ENCODE peak calls at places on chromosomes 13 and 19, in five cellular contexts. U is CD4-positive, CD25-positive, alpha-beta regulatory T cell; J is ovary; M is iPS DF 6.9; L is lower lobe of right lung. Q is an unnamed sample.

GRCh38 chr13:80297094-80297493 is 43.8 kb downstream of the SPRY2 start:
- DNase-seq in U (no peak), J (no peak), M (peak), L (no peak), Q (no peak)

GRCh38 chr19:48481846-48482639 is 12.9 kb downstream of the CYTH2 start:
- DNase-seq in U (no peak), J (no peak), M (no peak), L (no peak), Q (no peak)

GRCh38 chr19:29680447-29680846 is 15.2 kb downstream of the PLEKHF1 start:
- DNase-seq in U (peak), J (no peak), M (no peak), L (peak), Q (no peak)

GRCh38 chr19:53183146-53183545 is 10.0 kb downstream of the ZNF665 start:
- DNase-seq in U (no peak), J (no peak), M (no peak), L (no peak), Q (no peak)

GRCh38 chr19:17245535-17245984 is at the start of gene NR2F6:
- DNase-seq in U (no peak), J (peak), M (no peak), L (no peak), Q (no peak)

GRCh38 chr13:66994097-66994496 is 236.0 kb downstream of the PCDH9 start:
- DNase-seq in U (peak), J (no peak), M (peak), L (peak), Q (peak)

GRCh38 chr13:106568225-106569003 is 477 bp upstream of the ARGLU1 start:
- DNase-seq in U (no peak), J (no peak), M (peak), L (no peak), Q (no peak)

GRCh38 chr19:42246869-42247630 is 4.6 kb upstream of the GSK3A start:
- DNase-seq in U (no peak), J (no peak), M (no peak), L (no peak), Q (no peak)

GRCh38 chr19:29581398-29581797 is 24.7 kb upstream of the POP4 start:
- DNase-seq in U (no peak), J (no peak), M (no peak), L (no peak), Q (no peak)

GRCh38 chr13:34103854-34104253 is 285.9 kb downstream of the RFC3 start:
- DNase-seq in U (no peak), J (no peak), M (no peak), L (no peak), Q (no peak)

GRCh38 chr13:26011996-26012688 is 39.7 kb downstream of the SHISA2 start:
- DNase-seq in U (peak), J (no peak), M (no peak), L (no peak), Q (no peak)

GRCh38 chr13:36088001-36088400 is 43.2 kb downstream of the DCLK1 start:
- DNase-seq in U (no peak), J (no peak), M (no peak), L (no peak), Q (no peak)

GRCh38 chr13:111645598-111646463 is 325.4 kb downstream of the TEX29 start:
- DNase-seq in U (no peak), J (no peak), M (no peak), L (no peak), Q (no peak)

GRCh38 chr13:88246239-88246638 is 575.1 kb downstream of the SLITRK5 start:
- DNase-seq in U (no peak), J (no peak), M (no peak), L (no peak), Q (no peak)

GRCh38 chr19:610071-610800 is 20.6 kb downstream of the HCN2 start:
- DNase-seq in U (peak), J (no peak), M (no peak), L (no peak), Q (no peak)

GRCh38 chr19:610801-611505 is 21.3 kb downstream of the HCN2 start:
- DNase-seq in U (peak), J (peak), M (no peak), L (no peak), Q (no peak)

GRCh38 chr19:607301-608154 is 17.8 kb downstream of the HCN2 start:
- DNase-seq in U (no peak), J (no peak), M (no peak), L (no peak), Q (no peak)

GRCh38 chr19:608155-609000 is 18.7 kb downstream of the HCN2 start:
- DNase-seq in U (no peak), J (no peak), M (no peak), L (no peak), Q (no peak)

DNA sequence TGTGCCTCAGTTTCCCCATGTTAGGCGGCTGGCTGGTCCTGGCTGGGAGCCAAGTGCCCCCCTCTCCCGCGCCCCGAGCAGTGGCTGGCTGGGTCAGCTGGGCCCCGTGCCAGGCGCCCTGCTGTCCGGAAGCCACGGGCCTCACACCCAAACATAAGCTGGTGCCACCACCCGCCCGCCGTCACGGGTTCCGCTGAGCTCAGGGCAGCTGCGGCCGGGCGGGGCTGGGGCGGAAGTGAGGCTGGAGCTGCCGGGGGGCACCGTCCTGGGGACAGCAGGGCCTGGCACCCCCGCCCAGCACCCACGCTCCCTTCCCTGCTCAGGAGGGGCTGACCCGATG is 19.3 kb downstream of the HCN2 start:
- DNase-seq in U (no peak), J (no peak), M (no peak), L (peak), Q (no peak)
- H3K27ac ChIP-seq in U (no peak), J (no peak), M (no peak), L (peak), Q (no peak)

GRCh38 chr19:44777715-44778347 is at the start of gene CBLC:
- DNase-seq in U (no peak), J (no peak), M (no peak), L (peak), Q (no peak)

GRCh38 chr19:44775676-44776240 is 1.9 kb upstream of the CBLC start:
- DNase-seq in U (no peak), J (no peak), M (no peak), L (no peak), Q (no peak)

GRCh38 chr19:44776402-44777096 is 1.1 kb upstream of the CBLC start:
- DNase-seq in U (no peak), J (no peak), M (no peak), L (peak), Q (no peak)

GRCh38 chr19:44772969-44773368 is 4.7 kb upstream of the CBLC start:
- DNase-seq in U (no peak), J (no peak), M (no peak), L (no peak), Q (no peak)

GRCh38 chr19:44774614-44775013 is 3.1 kb upstream of the CBLC start:
- DNase-seq in U (no peak), J (no peak), M (no peak), L (no peak), Q (no peak)
- H3K27ac ChIP-seq in U (no peak), J (no peak), M (no peak), L (no peak), Q (no peak)

DNA sequence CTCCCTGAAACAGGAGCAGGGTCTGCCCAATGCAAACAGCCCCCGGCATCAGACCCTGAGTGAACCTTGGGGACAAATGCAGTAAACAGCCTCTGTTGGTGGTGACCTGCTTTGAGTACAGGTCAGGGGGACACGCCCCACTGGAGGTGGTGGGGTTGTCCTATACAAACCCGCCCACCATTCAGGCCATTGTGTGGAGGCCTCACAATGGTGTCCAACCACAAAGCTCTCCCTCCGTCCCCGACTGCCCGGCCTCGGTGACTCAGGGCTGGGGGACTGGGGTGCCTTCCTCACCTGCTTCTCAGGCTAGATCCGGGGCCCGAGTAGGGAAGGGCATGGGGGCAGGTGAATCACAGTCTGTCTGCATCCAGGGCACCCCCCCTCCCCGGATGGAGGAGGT is 1.5 kb downstream of the MUC16 start:
- DNase-seq in U (no peak), J (no peak), M (no peak), L (no peak), Q (no peak)
- H3K27ac ChIP-seq in U (no peak), J (no peak), M (no peak), L (no peak), Q (no peak)

GRCh38 chr13:30766234-30766633 is 30.9 kb downstream of the ALOX5AP start:
- DNase-seq in U (no peak), J (no peak), M (no peak), L (no peak), Q (no peak)
- H3K27ac ChIP-seq in U (no peak), J (no peak), M (no peak), L (no peak), Q (no peak)

DNA sequence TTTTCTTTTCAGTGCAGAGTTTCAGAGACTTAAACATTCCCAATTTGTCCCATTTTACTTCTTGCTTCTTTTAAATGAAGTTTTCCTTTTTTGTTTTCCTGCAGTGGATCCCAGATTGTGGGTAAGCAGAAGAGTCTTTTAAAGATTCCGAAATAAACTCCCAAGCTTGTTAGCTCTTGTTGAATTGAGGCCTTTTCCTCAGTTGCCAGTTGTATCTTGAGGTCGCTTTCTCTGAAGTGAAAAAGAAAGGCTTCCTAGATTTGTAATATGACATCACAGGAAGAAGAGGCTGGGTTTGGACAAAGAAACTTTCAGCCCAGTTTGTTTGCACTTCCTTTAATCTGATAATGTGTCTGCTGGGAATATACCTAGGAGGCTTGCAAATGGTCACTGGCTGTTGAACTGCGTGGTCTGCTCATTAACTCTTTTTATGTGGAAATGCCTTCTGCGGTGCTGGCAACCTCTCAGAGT is at the start of gene LPAR6:
- DNase-seq in U (peak), J (no peak), M (no peak), L (no peak), Q (no peak)
- H3K27ac ChIP-seq in U (peak), J (no peak), M (no peak), L (peak), Q (peak)

DNA sequence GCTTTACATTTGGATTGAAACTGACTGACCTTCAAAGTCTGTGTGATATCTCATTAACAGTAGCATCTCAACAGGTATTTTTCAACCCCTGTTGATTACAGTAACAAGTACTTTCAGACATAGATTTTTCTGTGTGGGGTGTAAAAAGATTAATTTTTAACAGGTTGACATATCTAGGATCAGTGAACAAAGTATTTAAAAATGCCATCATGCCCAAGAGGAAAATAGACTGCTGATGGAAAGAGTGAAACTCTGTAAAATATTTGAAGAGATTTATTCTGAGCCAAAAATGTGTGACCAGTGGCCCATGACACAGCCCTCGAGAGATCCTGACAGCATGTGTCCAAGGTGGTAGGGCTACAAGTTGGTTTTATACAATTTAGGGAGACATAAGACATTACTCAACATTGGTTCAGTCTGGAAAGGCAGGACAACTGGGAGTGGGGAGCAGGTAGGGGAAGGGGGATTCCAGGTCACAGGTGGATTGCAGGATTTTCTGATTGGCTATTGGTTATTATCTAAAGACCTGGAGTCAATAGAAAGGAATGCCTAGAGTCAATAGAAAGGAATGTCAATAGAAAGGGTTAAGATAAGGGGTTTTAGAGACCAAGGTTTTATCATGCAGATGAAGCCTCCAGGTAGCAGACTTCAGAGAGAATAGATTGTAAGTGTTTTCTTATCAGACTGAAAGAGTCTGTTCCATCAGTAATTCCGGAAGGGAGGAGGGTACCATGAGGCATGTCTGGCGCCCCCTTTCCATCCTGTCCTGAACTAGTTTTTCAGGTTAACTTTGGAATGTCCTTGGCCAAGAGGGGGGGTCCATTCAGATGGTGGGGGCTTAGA is 29.1 kb downstream of the TNFRSF19 start:
- DNase-seq in U (no peak), J (no peak), M (peak), L (no peak), Q (no peak)
- H3K27ac ChIP-seq in U (no peak), J (no peak), M (no peak), L (no peak), Q (no peak)

GRCh38 chr19:43779820-43780219 is 953 bp downstream of the KCNN4 start:
- DNase-seq in U (peak), J (no peak), M (no peak), L (no peak), Q (no peak)

GRCh38 chr19:43781630-43782310 is 997 bp upstream of the KCNN4 start:
- DNase-seq in U (peak), J (no peak), M (no peak), L (no peak), Q (no peak)

GRCh38 chr19:43779147-43779819 is 1.5 kb downstream of the KCNN4 start:
- DNase-seq in U (no peak), J (no peak), M (no peak), L (peak), Q (no peak)

GRCh38 chr19:43782311-43782660 is 1.5 kb upstream of the KCNN4 start:
- DNase-seq in U (no peak), J (no peak), M (no peak), L (no peak), Q (no peak)

GRCh38 chr19:43780706-43781525 is at the start of gene KCNN4:
- DNase-seq in U (peak), J (no peak), M (no peak), L (no peak), Q (no peak)
- H3K27ac ChIP-seq in U (peak), J (no peak), M (no peak), L (no peak), Q (no peak)